ENCODE peak calls at places on chromosomes 7 and 10, in seven cellular contexts. E is left lung, Q is ovary, G is Peyer's patch, B is endothelial cell of umbilical vein, J is A673, X is A549. T is an unnamed sample.

GRCh38 chr10:29623797-29624196 is 11.0 kb downstream of the SVIL start:
- DNase-seq in E (no peak), Q (no peak), G (no peak), X (no peak), B (no peak), J (no peak), T (no peak)

GRCh38 chr7:107967420-107967819 is 35.5 kb downstream of the LAMB1 start:
- DNase-seq in E (no peak), J (no peak), Q (no peak), G (no peak), X (no peak), B (no peak), T (no peak)

GRCh38 chr10:69479241-69479730 is 28.0 kb downstream of the TSPAN15 start:
- DNase-seq in J (no peak), B (peak), G (no peak), Q (no peak), E (no peak), X (no peak), T (no peak)

GRCh38 chr7:38317457-38318037 is 44.1 kb upstream of the TARP start:
- DNase-seq in G (no peak), J (no peak), E (no peak), Q (no peak), X (no peak), B (no peak), T (no peak)

GRCh38 chr10:25849971-25850370 is 84.1 kb upstream of the MYO3A start:
- DNase-seq in B (no peak), X (no peak), Q (no peak), J (peak), G (no peak), E (no peak), T (no peak)

GRCh38 chr7:50584793-50585399 is 19.7 kb upstream of the DDC start:
- DNase-seq in J (no peak), B (no peak), Q (no peak), E (no peak), G (no peak), X (no peak), T (no peak)

GRCh38 chr7:23981314-23981713 is 271.3 kb downstream of the STK31 start:
- DNase-seq in E (no peak), B (no peak), G (no peak), Q (no peak), X (no peak), J (no peak), T (no peak)

GRCh38 chr7:16646427-16647081 is 573 bp downstream of the BZW2 start:
- DNase-seq in G (no peak), Q (no peak), E (no peak), X (no peak), B (peak), J (peak), T (no peak)

GRCh38 chr10:118340486-118340885 is 1.6 kb downstream of the FAM204A start:
- DNase-seq in Q (no peak), B (peak), E (no peak), X (no peak), G (no peak), J (no peak), T (no peak)

GRCh38 chr7:73725703-73726466 is 6.4 kb upstream of the STX1A start:
- DNase-seq in E (peak), X (no peak), G (peak), B (peak), J (peak), Q (peak), T (peak)

GRCh38 chr7:73851410-73852338 is 9.3 kb upstream of the TMEM270 start:
- DNase-seq in B (peak), J (peak), G (no peak), Q (no peak), X (peak), E (no peak), T (no peak)

GRCh38 chr10:5303504-5303903 is 61.3 kb upstream of the UCN3 start:
- DNase-seq in J (no peak), X (no peak), E (no peak), G (no peak), Q (no peak), B (no peak), T (no peak)

GRCh38 chr10:5310914-5311313 is 53.9 kb upstream of the UCN3 start:
- DNase-seq in E (no peak), G (no peak), X (no peak), J (no peak), Q (no peak), B (no peak), T (no peak)

GRCh38 chr10:5299950-5300349 is 64.8 kb upstream of the UCN3 start:
- DNase-seq in J (no peak), X (no peak), G (no peak), E (no peak), Q (no peak), B (no peak), T (no peak)

DNA sequence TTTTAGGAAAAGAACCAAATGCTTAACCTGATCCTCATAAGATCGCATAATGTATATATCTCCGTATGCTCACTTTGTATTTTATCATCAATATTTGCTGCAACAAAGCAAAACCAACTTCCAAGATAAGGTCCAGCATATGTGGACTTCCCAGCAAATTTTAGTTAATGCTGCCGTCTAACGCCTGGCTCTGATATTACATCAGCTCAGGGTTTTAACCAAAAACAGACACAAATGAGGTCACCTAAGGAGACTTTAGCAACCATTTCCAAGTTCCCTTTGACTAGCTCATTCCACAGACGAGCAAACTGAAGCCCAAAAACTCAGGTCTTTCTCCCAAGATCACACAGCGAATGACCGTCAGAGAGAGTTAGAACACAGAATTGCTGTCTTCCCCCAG is 59.4 kb upstream of the UCN3 start:
- DNase-seq in B (no peak), G (no peak), Q (no peak), E (no peak), J (no peak), X (no peak), T (no peak)
- TF ChIP-seq CTCF in B (no peak), G (no peak), Q (no peak), E (no peak), J (no peak), X (no peak), T (no peak)

DNA sequence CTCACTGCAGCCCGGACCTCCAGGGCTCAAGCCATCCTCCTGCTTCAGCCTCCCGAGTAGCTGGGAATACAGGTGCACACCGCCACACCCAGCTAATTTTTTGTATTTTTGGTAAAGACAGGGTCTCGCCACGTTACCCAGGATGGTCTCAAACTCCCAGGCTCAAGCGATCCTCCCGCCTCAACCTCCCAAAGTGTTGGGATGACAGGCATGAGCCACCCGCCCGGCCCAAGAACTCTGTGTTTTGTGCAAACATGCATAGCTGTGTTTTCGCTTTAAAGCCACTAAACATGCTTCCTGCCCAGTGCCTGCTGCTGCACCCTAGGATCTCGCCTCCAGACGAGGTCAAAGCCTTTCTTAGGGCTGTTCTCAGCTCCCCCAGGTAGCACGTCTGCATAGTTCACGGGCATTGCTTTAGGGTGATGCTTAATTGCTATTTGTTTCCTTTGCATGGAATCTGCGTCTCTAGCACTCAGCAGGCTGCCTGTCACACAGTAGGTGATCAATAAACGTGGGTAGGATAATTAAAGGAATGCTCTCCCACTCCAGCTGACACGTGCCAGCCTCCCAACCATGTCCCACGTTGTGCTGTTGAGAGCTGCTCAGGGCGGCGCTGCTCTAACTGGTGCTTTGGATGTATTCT is 51.0 kb upstream of the FOXK1 start:
- DNase-seq in X (no peak), J (no peak), E (no peak), G (no peak), Q (no peak), B (no peak), T (no peak)
- TF ChIP-seq CTCF in X (no peak), J (no peak), E (no peak), G (no peak), Q (no peak), B (no peak), T (no peak)

DNA sequence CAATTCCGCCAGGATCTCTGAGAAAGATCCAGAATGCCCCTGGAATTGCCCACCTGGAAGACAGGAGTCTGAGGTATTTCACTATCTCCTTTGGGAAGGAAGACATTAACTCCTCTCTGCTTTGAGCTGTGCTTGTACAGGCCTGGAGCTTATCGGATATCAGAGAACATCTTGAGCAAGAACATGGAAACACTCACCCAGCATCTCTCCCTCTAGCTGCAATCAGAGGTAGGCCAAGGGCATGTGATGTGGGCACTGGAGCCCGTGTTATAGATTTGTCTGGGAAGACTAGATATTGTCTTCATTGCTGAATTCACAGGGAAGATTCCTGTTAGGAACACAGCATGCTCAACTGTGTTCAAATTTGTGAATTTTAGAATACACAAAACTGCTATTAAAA is 233.9 kb downstream of the PHF14 start:
- DNase-seq in X (no peak), E (no peak), Q (no peak), B (no peak), J (no peak), G (no peak), T (no peak)
- TF ChIP-seq CTCF in X (no peak), E (no peak), Q (no peak), B (no peak), J (no peak), G (no peak), T (no peak)

DNA sequence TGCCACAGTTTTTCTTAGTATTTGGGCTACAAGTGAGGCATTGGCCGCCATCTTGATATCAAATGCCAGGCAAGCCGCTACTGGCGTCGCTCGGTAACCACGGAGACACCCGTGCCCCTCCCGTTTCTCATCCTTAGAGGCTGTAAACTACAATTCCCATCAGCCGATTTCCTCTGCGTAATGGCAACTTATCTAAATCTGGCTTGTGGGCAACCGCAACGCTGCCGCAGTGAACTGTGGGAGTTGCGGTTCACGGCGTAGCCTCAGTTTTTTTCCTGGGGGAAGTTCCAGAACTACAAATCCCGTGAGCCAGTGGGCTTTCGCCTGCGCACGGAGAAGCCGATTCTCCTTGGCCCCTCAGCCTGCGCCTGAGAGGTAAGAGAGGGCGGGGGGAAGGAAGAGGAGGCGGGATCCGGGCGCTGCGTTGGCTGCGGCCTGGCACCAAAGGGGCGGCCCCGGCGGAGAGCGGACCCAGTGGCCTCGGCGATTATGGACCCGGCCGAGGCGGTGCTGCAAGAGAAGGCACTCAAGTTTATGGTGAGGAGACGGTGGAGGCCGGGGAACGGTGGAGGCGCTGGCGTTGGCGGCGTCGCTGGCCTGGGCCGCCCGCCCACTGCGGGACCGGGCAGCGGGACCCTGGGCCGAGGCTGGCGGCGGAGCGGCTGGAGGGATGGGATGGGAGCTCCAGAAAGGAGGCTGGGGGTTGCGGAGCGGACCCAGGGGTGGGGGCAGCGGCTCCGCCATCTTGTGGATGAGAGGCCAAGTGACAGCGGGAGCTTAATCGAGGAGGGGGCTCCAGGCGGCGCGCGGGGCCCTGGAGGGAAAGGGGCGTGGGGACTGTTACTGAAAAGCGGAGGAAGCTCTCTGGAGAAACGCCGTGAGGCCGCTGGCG is at the start of gene BTRC:
- DNase-seq in B (peak), G (peak), E (peak), X (peak), J (peak), Q (peak), T (peak)
- TF ChIP-seq CTCF in B (no peak), G (no peak), E (no peak), X (no peak), J (no peak), Q (no peak), T (no peak)

GRCh38 chr10:83310688-83311087 is 828.6 kb upstream of the GHITM start:
- DNase-seq in J (no peak), E (no peak), X (no peak), Q (no peak), B (no peak), G (no peak), T (no peak)
- TF ChIP-seq CTCF in J (no peak), E (no peak), X (no peak), Q (no peak), B (no peak), G (no peak), T (no peak)

DNA sequence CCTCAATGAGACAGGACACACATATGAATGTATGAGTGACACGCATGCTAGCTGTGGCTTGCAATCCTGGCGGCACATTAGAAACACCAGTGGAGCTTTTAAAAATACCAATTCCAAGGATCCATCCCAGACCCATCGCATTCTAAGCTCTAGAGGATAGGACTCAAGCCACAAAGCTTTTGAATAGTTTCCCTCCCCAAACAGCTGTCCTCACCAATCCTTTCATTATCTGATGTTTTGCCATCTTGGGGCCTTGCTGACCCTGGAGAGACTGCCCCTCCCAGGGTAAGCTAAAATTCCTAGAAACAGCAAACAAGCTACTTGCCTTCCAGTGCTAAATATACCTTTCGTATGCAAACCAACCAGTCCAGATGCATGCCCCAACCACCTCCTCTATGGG is 8.9 kb upstream of the TM9SF3 start:
- DNase-seq in J (no peak), X (no peak), Q (no peak), B (no peak), G (no peak), E (no peak), T (no peak)
- TF ChIP-seq CTCF in J (no peak), X (no peak), Q (no peak), B (no peak), G (no peak), E (no peak), T (no peak)

GRCh38 chr10:7054915-7055314 is 355.9 kb downstream of the SFMBT2 start:
- DNase-seq in X (peak), J (peak), B (no peak), E (no peak), G (no peak), Q (no peak), T (no peak)
- TF ChIP-seq CTCF in X (no peak), J (peak), B (no peak), E (no peak), G (no peak), Q (no peak), T (peak)

GRCh38 chr10:82150123-82150900 is 275.3 kb downstream of the NRG3 start:
- DNase-seq in X (no peak), J (peak), E (peak), B (peak), G (no peak), Q (no peak), T (no peak)
- TF ChIP-seq CTCF in X (no peak), J (peak), E (no peak), B (peak), G (no peak), Q (no peak), T (no peak)

GRCh38 chr10:30980951-30981616 is 50.6 kb downstream of the ZNF438 start:
- DNase-seq in J (peak), X (no peak), B (peak), E (no peak), Q (no peak), G (no peak), T (no peak)
- TF ChIP-seq CTCF in J (no peak), X (no peak), B (no peak), E (no peak), Q (no peak), G (no peak), T (no peak)